ENCODE peak calls at places on chromosomes 6 and 20, in four cellular contexts. K is GM12878, A is H1, M is HepG2. P is an unnamed sample.

GRCh38 chr6:158041370-158041769 is 59.7 kb downstream of the SYNJ2 start:
- DNase-seq in K (no peak), A (no peak), M (no peak), P (no peak)

GRCh38 chr20:25037288-25038102 is 20.4 kb downstream of the ACSS1 start:
- DNase-seq in K (no peak), A (no peak), M (no peak), P (no peak)

GRCh38 chr6:155247618-155248017 is 16.2 kb upstream of the CLDN20 start:
- DNase-seq in K (no peak), A (no peak), M (no peak), P (no peak)

GRCh38 chr6:150883521-150883920 is 18.0 kb downstream of the MTHFD1L start:
- DNase-seq in K (no peak), A (no peak), M (no peak), P (no peak)

GRCh38 chr6:142942805-142943227 is 2.2 kb downstream of the HIVEP2 start:
- DNase-seq in K (no peak), A (no peak), M (peak; percentile 64), P (no peak)

GRCh38 chr6:111030008-111031006 is 48.5 kb downstream of the RPF2 start:
- DNase-seq in K (no peak), A (no peak), M (no peak), P (no peak)

GRCh38 chr20:44732327-44732726 is 13.3 kb upstream of the KCNK15 start:
- DNase-seq in K (no peak), A (no peak), M (no peak), P (no peak)

GRCh38 chr6:403659-404655 is 12.4 kb downstream of the IRF4 start:
- DNase-seq in K (no peak), A (no peak), M (no peak), P (no peak)

GRCh38 chr6:29376003-29376402 is 912 bp upstream of the OR12D3 start:
- DNase-seq in K (no peak), A (no peak), M (peak; percentile 4), P (no peak)

GRCh38 chr6:33628401-33628964 is 7.4 kb downstream of the ITPR3 start:
- DNase-seq in K (no peak), A (no peak), M (no peak), P (no peak)

GRCh38 chr6:159213401-159213800 is 44.2 kb downstream of the FNDC1 start:
- DNase-seq in K (no peak), A (no peak), M (no peak), P (no peak)

GRCh38 chr6:154096834-154097233 is 57.8 kb downstream of the OPRM1 start:
- DNase-seq in K (no peak), A (no peak), M (no peak), P (no peak)

GRCh38 chr20:2872304-2873009 is 824 bp upstream of the PTPRA start:
- DNase-seq in K (peak; percentile 20), A (peak; percentile 86), M (peak; percentile 63), P (no peak)

GRCh38 chr6:32973144-32973854 is 4.9 kb downstream of the BRD2 start:
- DNase-seq in K (no peak), A (peak; percentile 50), M (peak; percentile 50), P (no peak)

GRCh38 chr20:62025832-62026563 is 39.7 kb downstream of the TAF4 start:
- DNase-seq in K (no peak), A (no peak), M (peak; percentile 30), P (no peak)

GRCh38 chr20:56229821-56230220 is 18.7 kb upstream of the MC3R start:
- DNase-seq in K (no peak), A (no peak), M (no peak), P (no peak)

GRCh38 chr6:136923954-136924291 is 1.8 kb downstream of the SLC35D3 start:
- DNase-seq in K (no peak), A (no peak), M (no peak), P (no peak)

GRCh38 chr6:124984668-124985338 is 22.6 kb downstream of the RNF217 start:
- DNase-seq in K (no peak), A (no peak), M (no peak), P (no peak)

GRCh38 chr6:41958022-41958856 is 16.6 kb upstream of the CCND3 start:
- DNase-seq in K (no peak), A (no peak), M (no peak), P (no peak)

GRCh38 chr20:63272105-63273078 is at the start of gene ARFGAP1:
- DNase-seq in K (peak; percentile 28), A (peak; percentile 93), M (peak; percentile 92), P (peak; percentile 90)

GRCh38 chr6:126143650-126144260 is 157.4 kb downstream of the TRMT11 start:
- DNase-seq in K (no peak), A (no peak), M (no peak), P (no peak)

GRCh38 chr6:134175532-134176282 is 123.3 kb upstream of the SLC2A12 start:
- DNase-seq in K (no peak), A (peak; percentile 85), M (peak; percentile 43), P (no peak)

GRCh38 chr20:37393196-37393862 is 47.4 kb downstream of the SRC start:
- DNase-seq in K (no peak), A (no peak), M (no peak), P (no peak)

DNA sequence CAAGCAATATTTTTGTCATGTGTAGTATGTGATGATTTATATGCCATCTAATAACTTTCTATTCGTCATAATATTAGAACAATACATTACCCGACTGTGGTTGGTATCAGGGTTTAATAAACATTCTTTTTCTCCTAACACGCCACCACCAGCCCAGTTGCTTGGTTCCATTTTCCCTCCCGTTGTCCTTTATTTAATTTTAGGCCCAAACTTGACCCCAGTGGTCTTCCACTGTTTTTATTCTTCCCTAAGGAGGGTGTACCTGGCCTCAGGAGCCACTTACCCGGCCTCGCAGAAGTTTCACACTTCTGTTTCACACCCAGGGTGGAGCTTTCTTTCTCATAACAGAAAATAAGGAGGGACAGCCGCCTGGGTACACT is 33.1 kb upstream of the PIM1 start:
- DNase-seq in K (no peak), A (no peak), M (no peak), P (no peak)
- H3K4me1 ChIP-seq in K (peaks cover 22% of the 10 kb centered on the region), A (peaks cover 31% of the 10 kb centered on the region), M (peaks cover 82% of the 10 kb centered on the region), P (peaks cover 11% of the 10 kb centered on the region)

GRCh38 chr20:60857708-60858107 is 394.4 kb upstream of the CDH4 start:
- DNase-seq in K (no peak), A (no peak), M (no peak), P (no peak)
- TF ChIP-seq SUZ12 in K (no peak), A (no peak), M (no peak), P (no peak)

DNA sequence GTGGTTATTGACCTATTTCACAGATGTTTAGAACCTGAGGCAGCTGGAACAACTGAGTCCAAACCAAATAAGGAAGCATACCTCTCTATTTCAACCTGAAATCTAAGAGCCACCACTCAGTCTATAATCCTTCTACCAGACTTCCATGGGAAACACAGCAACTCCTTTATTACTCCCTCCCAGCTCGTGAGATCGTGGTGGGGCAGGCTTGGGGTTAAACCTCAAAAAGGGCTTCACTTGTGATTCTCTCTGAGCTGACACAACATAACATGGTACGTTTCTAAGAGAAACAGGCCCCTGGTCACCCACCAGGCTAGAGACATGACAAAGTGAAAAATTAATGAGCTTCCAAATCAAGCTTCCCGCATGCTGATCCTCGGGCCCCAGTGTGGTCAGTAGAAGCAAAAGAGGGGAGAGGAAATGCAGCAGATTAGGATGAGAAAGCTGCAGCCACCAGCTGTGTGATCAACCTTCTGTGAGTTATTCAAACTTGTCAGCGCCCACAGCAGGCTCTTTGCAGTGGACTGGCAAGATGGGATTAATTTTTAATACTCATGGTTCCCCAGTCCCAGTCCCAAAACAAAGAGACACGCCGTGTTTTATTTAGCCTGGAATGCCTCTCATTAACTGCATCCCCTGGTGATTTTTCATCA is 9.3 kb downstream of the PKHD1 start:
- DNase-seq in K (no peak), A (no peak), M (no peak), P (no peak)
- H3K4me3 ChIP-seq in K (no peak overlapping the region), A (no peak overlapping the region), M (no peak overlapping the region), P (no peak overlapping the region)

DNA sequence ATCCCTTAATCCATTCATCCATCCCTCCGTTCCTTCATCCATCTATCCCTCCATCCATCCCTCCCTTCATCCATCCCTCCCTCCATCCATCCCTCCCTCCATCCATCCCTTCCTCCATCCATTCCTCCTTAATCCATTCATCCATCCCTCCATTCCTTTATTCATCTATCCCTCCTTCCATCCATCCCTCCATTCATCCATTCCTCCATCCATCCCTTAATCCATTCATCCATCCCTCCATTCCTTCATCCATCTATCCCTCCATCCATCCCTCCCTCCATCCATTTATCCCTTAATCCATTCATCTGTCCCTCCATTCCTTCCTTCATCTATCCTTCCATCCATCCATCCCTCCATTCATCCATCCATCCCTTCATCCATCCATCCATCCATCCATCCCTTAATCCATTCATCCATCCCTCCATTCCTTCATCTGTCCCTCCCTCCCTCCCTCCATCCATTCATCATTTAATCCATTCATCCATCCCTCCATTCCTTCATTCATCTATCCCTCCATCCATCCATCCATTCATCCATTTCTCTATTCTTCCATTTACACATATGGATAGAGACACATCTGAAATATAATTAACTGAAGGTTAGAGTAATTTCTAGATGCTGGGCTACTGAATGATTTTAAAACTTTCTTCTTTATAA is 100.9 kb downstream of the TSHZ2 start:
- DNase-seq in K (no peak), A (no peak), M (no peak), P (no peak)
- H3K4me1 ChIP-seq in K (no peaks in the 10 kb centered on the region), A (no peaks in the 10 kb centered on the region), M (peaks cover 27% of the 10 kb centered on the region), P (no peaks in the 10 kb centered on the region)

DNA sequence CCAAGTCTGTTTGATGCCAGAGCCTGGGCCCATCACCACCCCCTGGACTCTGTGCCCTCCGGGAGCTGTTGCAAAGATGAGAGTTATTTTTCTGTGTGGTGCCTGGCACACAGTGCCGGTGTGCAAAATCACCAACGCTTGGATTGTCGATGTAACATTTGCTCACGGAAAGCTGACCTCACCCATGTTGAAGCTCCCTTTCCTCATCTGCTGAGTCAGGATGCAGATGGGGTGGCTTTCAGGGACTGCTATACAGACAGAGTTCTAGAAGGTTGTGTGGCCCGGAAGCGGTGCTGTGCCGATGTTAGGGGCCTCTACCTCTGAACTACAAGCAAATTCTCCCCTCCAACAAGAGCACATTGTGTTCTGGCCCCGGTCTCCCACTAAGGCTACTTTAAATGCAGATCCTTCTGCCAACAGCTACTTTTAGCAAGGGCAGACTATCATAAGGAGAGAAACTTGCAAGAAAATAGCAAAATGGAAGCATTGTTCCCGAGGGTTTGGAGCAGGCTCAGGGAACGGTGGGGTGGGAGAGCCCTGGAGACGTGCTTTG is 34.0 kb downstream of the EYA2 start:
- DNase-seq in K (no peak), A (no peak), M (no peak), P (peak; percentile 39)
- TF ChIP-seq SUZ12 in K (no peak), A (no peak), M (no peak), P (no peak)

DNA sequence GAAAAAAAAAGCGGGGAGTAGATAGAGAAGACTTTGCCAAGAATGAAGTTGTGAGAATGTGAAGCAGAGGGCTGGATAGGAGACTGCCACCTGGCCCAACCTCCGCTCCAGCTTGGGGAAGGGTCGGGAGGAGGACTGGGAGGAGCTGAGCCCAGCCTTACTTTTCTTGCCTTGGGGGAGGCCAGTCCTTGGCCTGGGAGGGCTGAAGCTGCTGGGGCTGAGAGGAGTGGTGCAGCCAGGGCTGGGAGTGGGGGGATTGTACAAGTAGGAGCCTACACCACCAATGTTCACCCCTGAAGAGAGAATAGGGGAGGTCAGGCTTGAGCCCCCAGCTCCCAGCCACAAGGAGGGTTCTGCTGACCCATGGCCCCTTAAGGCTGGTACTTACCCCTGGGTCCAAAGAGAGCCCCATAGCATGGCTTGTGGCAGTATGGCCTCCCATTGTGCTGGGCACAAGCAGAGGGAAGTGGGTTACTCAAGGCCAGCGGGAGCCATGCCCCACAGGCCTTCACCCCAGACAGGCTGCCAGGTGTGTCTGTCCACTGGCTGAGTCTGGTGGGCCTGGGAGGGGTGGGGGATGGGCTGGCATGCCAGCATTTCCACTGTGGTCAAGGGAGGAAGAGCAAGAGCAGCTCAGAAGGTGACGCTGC is 1.1 kb downstream of the CRIP3 start:
- DNase-seq in K (no peak), A (no peak), M (no peak), P (no peak)
- H3K4me3 ChIP-seq in K (no peak overlapping the region), A (peak overlapping the region; percentile 51), M (no peak overlapping the region), P (no peak overlapping the region)